ENCODE peak calls at places on chromosome 19, in six cellular contexts. Z is T-helper 2 cell treated with Interferon-gamma antibody and Interleukin-4, amounts not matched to agents 5 μg/mL and 100 μg/mL, for 36 hours; E is ELR; Q is activated CD4-positive, alpha-beta T cell treated with anti-CD3 and anti-CD28 coated beads, Interleukin-2, amount 50 U/mL, for 1 hour; S is ovary; I is HuH-7. T is an unnamed sample.
A peak's percentile ranks its signal among the peaks of the same experiment; 100 is the strongest.

GRCh38 chr19:30731596-30731995 is 359.4 kb downstream of the ZNF536 start:
- DNase-seq in E (no peak), I (no peak), Z (no peak), Q (no peak), S (no peak), T (no peak)

GRCh38 chr19:49913720-49914119 is 15.3 kb upstream of the ATF5 start:
- DNase-seq in Q (no peak), I (no peak), E (no peak), S (no peak), Z (no peak), T (no peak)

GRCh38 chr19:5694167-5694951 is 4.3 kb downstream of the RPL36 start:
- DNase-seq in I (no peak), Q (no peak), S (no peak), E (no peak), Z (no peak), T (no peak)

GRCh38 chr19:16325161-16325527 is 518 bp downstream of the KLF2 start:
- DNase-seq in Z (peak; percentile 50), Q (peak; percentile 48), S (peak; percentile 72), I (peak; percentile 62), E (peak; percentile 54), T (peak; percentile 36)

GRCh38 chr19:18194554-18195238 is 1.7 kb downstream of the MPV17L2 start:
- DNase-seq in S (peak; percentile 79), Z (no peak), E (peak; percentile 45), I (no peak), Q (peak; percentile 18), T (peak; percentile 36)

GRCh38 chr19:29545866-29546582 is 20.2 kb downstream of the VSTM2B start:
- DNase-seq in I (no peak), Q (no peak), S (no peak), Z (no peak), E (no peak), T (no peak)

GRCh38 chr19:7349961-7350711 is 1.4 kb downstream of the ARHGEF18 start:
- DNase-seq in S (no peak), Q (peak; percentile 57), I (no peak), E (no peak), Z (no peak), T (no peak)

GRCh38 chr19:41367848-41368301 is 3.9 kb upstream of the B9D2 start:
- DNase-seq in Q (no peak), E (peak; percentile 95), Z (no peak), S (no peak), I (no peak), T (peak; percentile 90)